ENCODE peak calls at places on chromosomes 2 and 18, in six cellular contexts. One of them, this sample, is unnamed.

GRCh38 chr2:237662671-237663093 is 35.3 kb downstream of the LRRFIP1 start:
- DNase-seq in right lobe of liver: peak; percentile 95
- DNase-seq in uterus: peak; percentile 99
- DNase-seq in aorta: peak; percentile 96
- DNase-seq in transverse colon: peak; percentile 94
- DNase-seq in fibroblast of lung: peak; percentile 87
- DNase-seq in this sample: peak; percentile 62

GRCh38 chr2:24076849-24077534 is 866 bp upstream of the SF3B6 start:
- DNase-seq in right lobe of liver: no peak
- DNase-seq in uterus: no peak
- DNase-seq in aorta: no peak
- DNase-seq in transverse colon: no peak
- DNase-seq in fibroblast of lung: peak; percentile 11
- DNase-seq in this sample: no peak

GRCh38 chr2:151260492-151261239 is 997 bp downstream of the RBM43 start:
- DNase-seq in right lobe of liver: no peak
- DNase-seq in uterus: no peak
- DNase-seq in aorta: no peak
- DNase-seq in transverse colon: no peak
- DNase-seq in fibroblast of lung: peak; percentile 46
- DNase-seq in this sample: no peak

GRCh38 chr18:9743200-9744016 is 35.3 kb downstream of the RAB31 start:
- DNase-seq in right lobe of liver: peak; percentile 31
- DNase-seq in uterus: peak; percentile 47
- DNase-seq in aorta: peak; percentile 75
- DNase-seq in transverse colon: no peak
- DNase-seq in fibroblast of lung: peak; percentile 97
- DNase-seq in this sample: peak; percentile 48

GRCh38 chr2:101311390-101312019 is 3.0 kb upstream of the RNF149 start:
- DNase-seq in right lobe of liver: no peak
- DNase-seq in uterus: no peak
- DNase-seq in aorta: no peak
- DNase-seq in transverse colon: peak; percentile 29
- DNase-seq in fibroblast of lung: no peak
- DNase-seq in this sample: no peak

GRCh38 chr2:240644859-240645301 is 19.6 kb downstream of the GPR35 start:
- DNase-seq in right lobe of liver: no peak
- DNase-seq in uterus: no peak
- DNase-seq in aorta: no peak
- DNase-seq in transverse colon: no peak
- DNase-seq in fibroblast of lung: no peak
- DNase-seq in this sample: no peak

GRCh38 chr2:145874466-145874865 is 1354.5 kb upstream of the ZEB2 start:
- DNase-seq in right lobe of liver: no peak
- DNase-seq in uterus: no peak
- DNase-seq in aorta: no peak
- DNase-seq in transverse colon: no peak
- DNase-seq in fibroblast of lung: peak; percentile 59
- DNase-seq in this sample: no peak

GRCh38 chr2:37652199-37652640 is 19.2 kb downstream of the CDC42EP3 start:
- DNase-seq in right lobe of liver: no peak
- DNase-seq in uterus: peak; percentile 64
- DNase-seq in aorta: peak; percentile 54
- DNase-seq in transverse colon: no peak
- DNase-seq in fibroblast of lung: peak; percentile 97
- DNase-seq in this sample: no peak

GRCh38 chr2:211205841-211206240 is 649.4 kb downstream of the CPS1 start:
- DNase-seq in right lobe of liver: no peak
- DNase-seq in uterus: no peak
- DNase-seq in aorta: no peak
- DNase-seq in transverse colon: no peak
- DNase-seq in fibroblast of lung: no peak
- DNase-seq in this sample: no peak

GRCh38 chr2:67733517-67733916 is 329.3 kb downstream of the C1D start:
- DNase-seq in right lobe of liver: peak; percentile 22
- DNase-seq in uterus: no peak
- DNase-seq in aorta: no peak
- DNase-seq in transverse colon: no peak
- DNase-seq in fibroblast of lung: peak; percentile 16
- DNase-seq in this sample: peak; percentile 37

GRCh38 chr2:28032816-28033215 is 142.3 kb downstream of the BABAM2 start:
- DNase-seq in right lobe of liver: no peak
- DNase-seq in uterus: no peak
- DNase-seq in aorta: no peak
- DNase-seq in transverse colon: no peak
- DNase-seq in fibroblast of lung: no peak
- DNase-seq in this sample: no peak

GRCh38 chr2:149160701-149161217 is 122.3 kb downstream of the LYPD6B start:
- DNase-seq in right lobe of liver: no peak
- DNase-seq in uterus: no peak
- DNase-seq in aorta: no peak
- DNase-seq in transverse colon: no peak
- DNase-seq in fibroblast of lung: peak; percentile 11
- DNase-seq in this sample: peak; percentile 47

GRCh38 chr2:120396519-120397361 is 50.8 kb downstream of the INHBB start:
- DNase-seq in right lobe of liver: no peak
- DNase-seq in uterus: no peak
- DNase-seq in aorta: no peak
- DNase-seq in transverse colon: peak; percentile 3
- DNase-seq in fibroblast of lung: no peak
- DNase-seq in this sample: no peak
- H3K27me3 ChIP-seq in right lobe of liver: no peaks in the 10 kb centered on the region
- H3K27me3 ChIP-seq in uterus: no peaks in the 10 kb centered on the region
- H3K27me3 ChIP-seq in aorta: no peaks in the 10 kb centered on the region
- H3K27me3 ChIP-seq in transverse colon: peaks cover 6% of the 10 kb centered on the region
- H3K27me3 ChIP-seq in fibroblast of lung: peaks cover 6% of the 10 kb centered on the region
- H3K27me3 ChIP-seq in this sample: no peaks in the 10 kb centered on the region

DNA sequence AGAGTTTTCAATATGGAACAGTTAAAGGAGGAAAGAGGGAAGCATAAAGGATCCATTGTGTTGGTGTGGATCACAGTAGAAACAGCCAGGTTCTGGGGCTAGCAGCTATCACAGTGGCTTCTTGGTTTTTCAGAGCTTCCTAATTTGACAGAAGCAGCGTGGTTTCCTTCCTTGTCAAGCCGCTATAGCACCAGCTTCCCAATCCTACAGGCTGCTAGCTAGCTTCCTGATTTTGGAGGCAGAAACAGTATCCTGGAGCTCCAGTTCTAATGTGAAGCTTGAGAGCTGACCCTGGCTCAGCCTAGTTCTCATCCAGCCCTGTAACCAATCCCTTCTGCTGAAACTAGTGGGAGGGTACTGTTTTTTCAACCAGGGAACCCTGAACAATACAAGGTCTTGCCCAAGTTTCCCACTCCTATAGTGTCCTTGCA is 33.9 kb downstream of the CCDC93 start:
- DNase-seq in right lobe of liver: no peak
- DNase-seq in uterus: no peak
- DNase-seq in aorta: no peak
- DNase-seq in transverse colon: no peak
- DNase-seq in fibroblast of lung: no peak
- DNase-seq in this sample: no peak
- H3K4me3 ChIP-seq in right lobe of liver: no peak overlapping the region
- H3K4me3 ChIP-seq in uterus: no peak overlapping the region
- H3K4me3 ChIP-seq in aorta: no peak overlapping the region
- H3K4me3 ChIP-seq in transverse colon: no peak overlapping the region
- H3K4me3 ChIP-seq in fibroblast of lung: no peak overlapping the region
- H3K4me3 ChIP-seq in this sample: no peak overlapping the region

GRCh38 chr18:45378933-45379332 is 236.3 kb upstream of the SLC14A2 start:
- DNase-seq in right lobe of liver: no peak
- DNase-seq in uterus: no peak
- DNase-seq in aorta: no peak
- DNase-seq in transverse colon: no peak
- DNase-seq in fibroblast of lung: no peak
- DNase-seq in this sample: no peak
- H3K4me1 ChIP-seq in right lobe of liver: no peaks in the 10 kb centered on the region
- H3K4me1 ChIP-seq in uterus: no peaks in the 10 kb centered on the region
- H3K4me1 ChIP-seq in aorta: no peaks in the 10 kb centered on the region
- H3K4me1 ChIP-seq in transverse colon: no peaks in the 10 kb centered on the region
- H3K4me1 ChIP-seq in fibroblast of lung: no peaks in the 10 kb centered on the region
- H3K4me1 ChIP-seq in this sample: no peaks in the 10 kb centered on the region

GRCh38 chr2:219650426-219651248 is 23.2 kb downstream of the SLC4A3 start:
- DNase-seq in right lobe of liver: no peak
- DNase-seq in uterus: no peak
- DNase-seq in aorta: no peak
- DNase-seq in transverse colon: no peak
- DNase-seq in fibroblast of lung: no peak
- DNase-seq in this sample: no peak

GRCh38 chr2:219643788-219644398 is 16.5 kb downstream of the SLC4A3 start:
- DNase-seq in right lobe of liver: no peak
- DNase-seq in uterus: no peak
- DNase-seq in aorta: no peak
- DNase-seq in transverse colon: no peak
- DNase-seq in fibroblast of lung: no peak
- DNase-seq in this sample: no peak

GRCh38 chr2:219645631-219646527 is 18.4 kb downstream of the SLC4A3 start:
- DNase-seq in right lobe of liver: no peak
- DNase-seq in uterus: no peak
- DNase-seq in aorta: no peak
- DNase-seq in transverse colon: no peak
- DNase-seq in fibroblast of lung: peak; percentile 85
- DNase-seq in this sample: no peak

GRCh38 chr2:219644801-219645480 is 17.5 kb downstream of the SLC4A3 start:
- DNase-seq in right lobe of liver: no peak
- DNase-seq in uterus: no peak
- DNase-seq in aorta: no peak
- DNase-seq in transverse colon: no peak
- DNase-seq in fibroblast of lung: peak; percentile 32
- DNase-seq in this sample: no peak

GRCh38 chr2:219648963-219649362 is 21.5 kb downstream of the SLC4A3 start:
- DNase-seq in right lobe of liver: no peak
- DNase-seq in uterus: no peak
- DNase-seq in aorta: no peak
- DNase-seq in transverse colon: no peak
- DNase-seq in fibroblast of lung: no peak
- DNase-seq in this sample: no peak
- H3K27me3 ChIP-seq in right lobe of liver: no peaks in the 10 kb centered on the region
- H3K27me3 ChIP-seq in uterus: no peaks in the 10 kb centered on the region
- H3K27me3 ChIP-seq in aorta: no peaks in the 10 kb centered on the region
- H3K27me3 ChIP-seq in transverse colon: peaks cover 53% of the 10 kb centered on the region
- H3K27me3 ChIP-seq in fibroblast of lung: no peaks in the 10 kb centered on the region
- H3K27me3 ChIP-seq in this sample: no peaks in the 10 kb centered on the region

GRCh38 chr2:65063426-65063825 is 7.2 kb downstream of the CEP68 start:
- DNase-seq in right lobe of liver: no peak
- DNase-seq in uterus: no peak
- DNase-seq in aorta: no peak
- DNase-seq in transverse colon: no peak
- DNase-seq in fibroblast of lung: no peak
- DNase-seq in this sample: no peak
- H3K4me3 ChIP-seq in right lobe of liver: no peak overlapping the region
- H3K4me3 ChIP-seq in uterus: no peak overlapping the region
- H3K4me3 ChIP-seq in aorta: no peak overlapping the region
- H3K4me3 ChIP-seq in transverse colon: no peak overlapping the region
- H3K4me3 ChIP-seq in fibroblast of lung: no peak overlapping the region
- H3K4me3 ChIP-seq in this sample: no peak overlapping the region

GRCh38 chr2:128303911-128304310 is 14.8 kb downstream of the HS6ST1 start:
- DNase-seq in right lobe of liver: peak; percentile 14
- DNase-seq in uterus: no peak
- DNase-seq in aorta: no peak
- DNase-seq in transverse colon: no peak
- DNase-seq in fibroblast of lung: no peak
- DNase-seq in this sample: no peak
- H3K4me1 ChIP-seq in right lobe of liver: peaks cover 61% of the 10 kb centered on the region
- H3K4me1 ChIP-seq in uterus: no peaks in the 10 kb centered on the region
- H3K4me1 ChIP-seq in aorta: no peaks in the 10 kb centered on the region
- H3K4me1 ChIP-seq in transverse colon: peaks cover 63% of the 10 kb centered on the region
- H3K4me1 ChIP-seq in fibroblast of lung: peaks cover 46% of the 10 kb centered on the region
- H3K4me1 ChIP-seq in this sample: peaks cover 8% of the 10 kb centered on the region

GRCh38 chr2:55567298-55567697 is 47.8 kb downstream of the CFAP36 start:
- DNase-seq in right lobe of liver: no peak
- DNase-seq in uterus: no peak
- DNase-seq in aorta: no peak
- DNase-seq in transverse colon: no peak
- DNase-seq in fibroblast of lung: no peak
- DNase-seq in this sample: no peak
- H3K27me3 ChIP-seq in right lobe of liver: no peaks in the 10 kb centered on the region
- H3K27me3 ChIP-seq in uterus: no peaks in the 10 kb centered on the region
- H3K27me3 ChIP-seq in aorta: no peaks in the 10 kb centered on the region
- H3K27me3 ChIP-seq in transverse colon: no peaks in the 10 kb centered on the region
- H3K27me3 ChIP-seq in fibroblast of lung: no peaks in the 10 kb centered on the region
- H3K27me3 ChIP-seq in this sample: no peaks in the 10 kb centered on the region

DNA sequence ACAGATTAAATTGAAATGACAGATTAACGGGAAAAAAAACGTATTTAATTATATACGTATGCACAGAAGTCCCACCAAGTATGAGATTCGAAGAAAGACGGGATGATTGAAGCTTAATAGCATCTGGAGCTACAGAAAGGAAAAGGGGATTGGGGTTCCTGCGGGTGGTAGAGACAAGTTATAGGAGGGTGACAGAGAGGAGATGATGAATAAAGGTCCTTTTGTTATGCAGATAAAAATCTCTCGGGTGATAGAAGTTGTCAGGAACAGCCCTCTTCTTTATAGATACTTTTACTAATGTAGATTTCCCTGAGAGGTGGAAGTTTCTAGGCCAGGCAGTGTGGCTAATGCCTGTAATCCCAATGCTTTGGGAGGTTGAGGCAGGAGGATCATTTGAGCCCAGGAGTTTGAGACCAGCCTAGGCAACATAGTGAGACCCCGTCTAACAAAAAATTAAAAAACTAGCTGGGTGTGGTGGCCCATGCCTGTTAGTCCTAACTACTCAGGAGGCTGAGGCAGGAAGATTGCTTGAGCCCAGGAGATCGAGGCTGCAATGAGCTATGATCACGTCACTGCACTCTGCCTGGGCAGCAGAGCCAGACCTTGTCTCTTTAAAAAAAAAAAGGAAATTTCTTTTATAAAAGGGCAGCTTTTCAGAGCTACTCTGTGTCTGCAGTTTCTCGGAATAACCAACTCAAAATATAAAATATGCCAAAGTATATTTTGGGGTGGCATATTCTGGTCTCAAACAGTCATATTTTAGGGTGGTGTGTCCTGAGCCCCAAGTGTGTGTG is 113.0 kb downstream of the STPG4 start:
- DNase-seq in right lobe of liver: no peak
- DNase-seq in uterus: no peak
- DNase-seq in aorta: no peak
- DNase-seq in transverse colon: no peak
- DNase-seq in fibroblast of lung: no peak
- DNase-seq in this sample: no peak
- H3K4me3 ChIP-seq in right lobe of liver: no peak overlapping the region
- H3K4me3 ChIP-seq in uterus: no peak overlapping the region
- H3K4me3 ChIP-seq in aorta: no peak overlapping the region
- H3K4me3 ChIP-seq in transverse colon: no peak overlapping the region
- H3K4me3 ChIP-seq in fibroblast of lung: no peak overlapping the region
- H3K4me3 ChIP-seq in this sample: no peak overlapping the region

This sample was measured in Caco-2.